ENCODE peak calls at places on chromosomes 12 and 14, in eight cellular contexts. One of them, this sample, is unnamed.

GRCh38 chr14:50531595-50532501 is 521 bp downstream of the MAP4K5 start:
- DNase-seq in amniotic epithelial cell: peak
- DNase-seq in stimulated activated CD4-positive, alpha-beta T cell treated with anti-CD3 and anti-CD28 coated beads, Interleukin-12 subunit alpha, Interleukin-12 subunit beta, amount 100 ng/mL, for 48 hours: no peak
- DNase-seq in NCI-H1092 treated with DMSO at 0.1 percent for 48 hours: peak
- DNase-seq in A172: no peak
- DNase-seq in fibroblast of the conjunctiva: no peak
- DNase-seq in stimulated activated naive B cell treated with anti-CD40 and anti-IgM and Interleukin-4, amounts not matched to agents 10 μg/mL and 1 μg/mL and 100 μg/mL, for 72 hours: peak
- DNase-seq in spleen: peak
- DNase-seq in this sample: no peak

GRCh38 chr12:53596920-53597363 is 29.2 kb downstream of the ATF7 start:
- DNase-seq in amniotic epithelial cell: no peak
- DNase-seq in stimulated activated CD4-positive, alpha-beta T cell treated with anti-CD3 and anti-CD28 coated beads, Interleukin-12 subunit alpha, Interleukin-12 subunit beta, amount 100 ng/mL, for 48 hours: no peak
- DNase-seq in NCI-H1092 treated with DMSO at 0.1 percent for 48 hours: peak
- DNase-seq in A172: no peak
- DNase-seq in stimulated activated naive B cell treated with anti-CD40 and anti-IgM and Interleukin-4, amounts not matched to agents 10 μg/mL and 1 μg/mL and 100 μg/mL, for 72 hours: no peak
- DNase-seq in spleen: no peak
- DNase-seq in fibroblast of the conjunctiva: peak
- DNase-seq in this sample: peak

GRCh38 chr12:96457191-96457930 is 32.0 kb upstream of the CFAP54 start:
- DNase-seq in spleen: no peak
- DNase-seq in stimulated activated naive B cell treated with anti-CD40 and anti-IgM and Interleukin-4, amounts not matched to agents 10 μg/mL and 1 μg/mL and 100 μg/mL, for 72 hours: no peak
- DNase-seq in fibroblast of the conjunctiva: no peak
- DNase-seq in A172: no peak
- DNase-seq in amniotic epithelial cell: peak
- DNase-seq in NCI-H1092 treated with DMSO at 0.1 percent for 48 hours: no peak
- DNase-seq in stimulated activated CD4-positive, alpha-beta T cell treated with anti-CD3 and anti-CD28 coated beads, Interleukin-12 subunit alpha, Interleukin-12 subunit beta, amount 100 ng/mL, for 48 hours: no peak
- DNase-seq in this sample: peak

GRCh38 chr12:125892276-125892675 is 827.0 kb downstream of the AACS start:
- DNase-seq in stimulated activated CD4-positive, alpha-beta T cell treated with anti-CD3 and anti-CD28 coated beads, Interleukin-12 subunit alpha, Interleukin-12 subunit beta, amount 100 ng/mL, for 48 hours: no peak
- DNase-seq in NCI-H1092 treated with DMSO at 0.1 percent for 48 hours: no peak
- DNase-seq in fibroblast of the conjunctiva: no peak
- DNase-seq in amniotic epithelial cell: no peak
- DNase-seq in spleen: no peak
- DNase-seq in A172: no peak
- DNase-seq in stimulated activated naive B cell treated with anti-CD40 and anti-IgM and Interleukin-4, amounts not matched to agents 10 μg/mL and 1 μg/mL and 100 μg/mL, for 72 hours: no peak
- DNase-seq in this sample: no peak

GRCh38 chr14:31197671-31198070 is 9.9 kb downstream of the HECTD1 start:
- DNase-seq in spleen: no peak
- DNase-seq in stimulated activated naive B cell treated with anti-CD40 and anti-IgM and Interleukin-4, amounts not matched to agents 10 μg/mL and 1 μg/mL and 100 μg/mL, for 72 hours: no peak
- DNase-seq in amniotic epithelial cell: no peak
- DNase-seq in NCI-H1092 treated with DMSO at 0.1 percent for 48 hours: no peak
- DNase-seq in stimulated activated CD4-positive, alpha-beta T cell treated with anti-CD3 and anti-CD28 coated beads, Interleukin-12 subunit alpha, Interleukin-12 subunit beta, amount 100 ng/mL, for 48 hours: no peak
- DNase-seq in A172: no peak
- DNase-seq in fibroblast of the conjunctiva: no peak
- DNase-seq in this sample: no peak

GRCh38 chr14:58770501-58770982 is 132.8 kb downstream of the DACT1 start:
- DNase-seq in spleen: no peak
- DNase-seq in stimulated activated CD4-positive, alpha-beta T cell treated with anti-CD3 and anti-CD28 coated beads, Interleukin-12 subunit alpha, Interleukin-12 subunit beta, amount 100 ng/mL, for 48 hours: no peak
- DNase-seq in NCI-H1092 treated with DMSO at 0.1 percent for 48 hours: no peak
- DNase-seq in amniotic epithelial cell: no peak
- DNase-seq in A172: no peak
- DNase-seq in stimulated activated naive B cell treated with anti-CD40 and anti-IgM and Interleukin-4, amounts not matched to agents 10 μg/mL and 1 μg/mL and 100 μg/mL, for 72 hours: no peak
- DNase-seq in fibroblast of the conjunctiva: no peak
- DNase-seq in this sample: no peak

GRCh38 chr14:81859071-81859470 is 325.4 kb upstream of the SEL1L start:
- DNase-seq in NCI-H1092 treated with DMSO at 0.1 percent for 48 hours: no peak
- DNase-seq in stimulated activated CD4-positive, alpha-beta T cell treated with anti-CD3 and anti-CD28 coated beads, Interleukin-12 subunit alpha, Interleukin-12 subunit beta, amount 100 ng/mL, for 48 hours: no peak
- DNase-seq in fibroblast of the conjunctiva: no peak
- DNase-seq in stimulated activated naive B cell treated with anti-CD40 and anti-IgM and Interleukin-4, amounts not matched to agents 10 μg/mL and 1 μg/mL and 100 μg/mL, for 72 hours: no peak
- DNase-seq in amniotic epithelial cell: no peak
- DNase-seq in A172: no peak
- DNase-seq in spleen: no peak
- DNase-seq in this sample: no peak

GRCh38 chr12:51218607-51219161 is 822 bp upstream of the POU6F1 start:
- DNase-seq in A172: no peak
- DNase-seq in fibroblast of the conjunctiva: no peak
- DNase-seq in amniotic epithelial cell: peak
- DNase-seq in NCI-H1092 treated with DMSO at 0.1 percent for 48 hours: no peak
- DNase-seq in stimulated activated naive B cell treated with anti-CD40 and anti-IgM and Interleukin-4, amounts not matched to agents 10 μg/mL and 1 μg/mL and 100 μg/mL, for 72 hours: no peak
- DNase-seq in stimulated activated CD4-positive, alpha-beta T cell treated with anti-CD3 and anti-CD28 coated beads, Interleukin-12 subunit alpha, Interleukin-12 subunit beta, amount 100 ng/mL, for 48 hours: no peak
- DNase-seq in spleen: no peak
- DNase-seq in this sample: no peak

GRCh38 chr14:94021416-94022157 is 4.6 kb upstream of the OTUB2 start:
- DNase-seq in amniotic epithelial cell: no peak
- DNase-seq in stimulated activated naive B cell treated with anti-CD40 and anti-IgM and Interleukin-4, amounts not matched to agents 10 μg/mL and 1 μg/mL and 100 μg/mL, for 72 hours: no peak
- DNase-seq in A172: no peak
- DNase-seq in fibroblast of the conjunctiva: no peak
- DNase-seq in stimulated activated CD4-positive, alpha-beta T cell treated with anti-CD3 and anti-CD28 coated beads, Interleukin-12 subunit alpha, Interleukin-12 subunit beta, amount 100 ng/mL, for 48 hours: no peak
- DNase-seq in spleen: no peak
- DNase-seq in NCI-H1092 treated with DMSO at 0.1 percent for 48 hours: no peak
- DNase-seq in this sample: no peak

GRCh38 chr12:13187399-13187798 is 9.1 kb upstream of the EMP1 start:
- DNase-seq in A172: no peak
- DNase-seq in spleen: no peak
- DNase-seq in stimulated activated naive B cell treated with anti-CD40 and anti-IgM and Interleukin-4, amounts not matched to agents 10 μg/mL and 1 μg/mL and 100 μg/mL, for 72 hours: no peak
- DNase-seq in amniotic epithelial cell: no peak
- DNase-seq in fibroblast of the conjunctiva: no peak
- DNase-seq in NCI-H1092 treated with DMSO at 0.1 percent for 48 hours: no peak
- DNase-seq in stimulated activated CD4-positive, alpha-beta T cell treated with anti-CD3 and anti-CD28 coated beads, Interleukin-12 subunit alpha, Interleukin-12 subunit beta, amount 100 ng/mL, for 48 hours: no peak
- DNase-seq in this sample: no peak

GRCh38 chr12:3304436-3305135 is 186.4 kb upstream of the PRMT8 start:
- DNase-seq in A172: peak
- DNase-seq in spleen: no peak
- DNase-seq in fibroblast of the conjunctiva: no peak
- DNase-seq in stimulated activated CD4-positive, alpha-beta T cell treated with anti-CD3 and anti-CD28 coated beads, Interleukin-12 subunit alpha, Interleukin-12 subunit beta, amount 100 ng/mL, for 48 hours: no peak
- DNase-seq in NCI-H1092 treated with DMSO at 0.1 percent for 48 hours: peak
- DNase-seq in amniotic epithelial cell: peak
- DNase-seq in stimulated activated naive B cell treated with anti-CD40 and anti-IgM and Interleukin-4, amounts not matched to agents 10 μg/mL and 1 μg/mL and 100 μg/mL, for 72 hours: no peak
- DNase-seq in this sample: peak

GRCh38 chr14:59028476-59029202 is 159.8 kb upstream of the DAAM1 start:
- DNase-seq in fibroblast of the conjunctiva: peak
- DNase-seq in stimulated activated naive B cell treated with anti-CD40 and anti-IgM and Interleukin-4, amounts not matched to agents 10 μg/mL and 1 μg/mL and 100 μg/mL, for 72 hours: peak
- DNase-seq in spleen: peak
- DNase-seq in NCI-H1092 treated with DMSO at 0.1 percent for 48 hours: peak
- DNase-seq in A172: peak
- DNase-seq in amniotic epithelial cell: peak
- DNase-seq in stimulated activated CD4-positive, alpha-beta T cell treated with anti-CD3 and anti-CD28 coated beads, Interleukin-12 subunit alpha, Interleukin-12 subunit beta, amount 100 ng/mL, for 48 hours: peak
- DNase-seq in this sample: peak

GRCh38 chr12:25404955-25405354 is 148.1 kb downstream of the LMNTD1 start:
- DNase-seq in fibroblast of the conjunctiva: no peak
- DNase-seq in spleen: no peak
- DNase-seq in A172: no peak
- DNase-seq in amniotic epithelial cell: no peak
- DNase-seq in stimulated activated CD4-positive, alpha-beta T cell treated with anti-CD3 and anti-CD28 coated beads, Interleukin-12 subunit alpha, Interleukin-12 subunit beta, amount 100 ng/mL, for 48 hours: no peak
- DNase-seq in stimulated activated naive B cell treated with anti-CD40 and anti-IgM and Interleukin-4, amounts not matched to agents 10 μg/mL and 1 μg/mL and 100 μg/mL, for 72 hours: no peak
- DNase-seq in NCI-H1092 treated with DMSO at 0.1 percent for 48 hours: no peak
- DNase-seq in this sample: no peak

GRCh38 chr14:36477266-36477665 is 42.8 kb downstream of the NKX2-1 start:
- DNase-seq in spleen: no peak
- DNase-seq in stimulated activated CD4-positive, alpha-beta T cell treated with anti-CD3 and anti-CD28 coated beads, Interleukin-12 subunit alpha, Interleukin-12 subunit beta, amount 100 ng/mL, for 48 hours: no peak
- DNase-seq in stimulated activated naive B cell treated with anti-CD40 and anti-IgM and Interleukin-4, amounts not matched to agents 10 μg/mL and 1 μg/mL and 100 μg/mL, for 72 hours: no peak
- DNase-seq in amniotic epithelial cell: no peak
- DNase-seq in NCI-H1092 treated with DMSO at 0.1 percent for 48 hours: no peak
- DNase-seq in fibroblast of the conjunctiva: no peak
- DNase-seq in A172: no peak
- DNase-seq in this sample: peak

GRCh38 chr14:70594461-70594860 is 6.0 kb downstream of the MED6 start:
- DNase-seq in amniotic epithelial cell: no peak
- DNase-seq in NCI-H1092 treated with DMSO at 0.1 percent for 48 hours: no peak
- DNase-seq in stimulated activated naive B cell treated with anti-CD40 and anti-IgM and Interleukin-4, amounts not matched to agents 10 μg/mL and 1 μg/mL and 100 μg/mL, for 72 hours: no peak
- DNase-seq in A172: no peak
- DNase-seq in spleen: no peak
- DNase-seq in fibroblast of the conjunctiva: no peak
- DNase-seq in stimulated activated CD4-positive, alpha-beta T cell treated with anti-CD3 and anti-CD28 coated beads, Interleukin-12 subunit alpha, Interleukin-12 subunit beta, amount 100 ng/mL, for 48 hours: no peak
- DNase-seq in this sample: no peak